ENCODE peak calls at places on chromosomes 3 and 15, in nine cellular contexts. P, F, G, S, X, M, U, N and C are unnamed samples.

GRCh38 chr3:19945405-19946290 is 1.2 kb upstream of the RAB5A start:
- DNase-seq in P (no peak), F (peak), G (no peak), S (peak), X (no peak), M (peak), U (no peak), N (peak), C (no peak)

GRCh38 chr3:61903931-61904657 is 342.7 kb downstream of the PTPRG start:
- DNase-seq in P (no peak), F (no peak), G (peak), S (peak), X (no peak), M (peak), U (no peak), N (peak), C (peak)

GRCh38 chr3:187403768-187404270 is 35.6 kb downstream of the RTP4 start:
- DNase-seq in P (no peak), F (peak), G (no peak), S (peak), X (peak), M (no peak), U (no peak), N (peak), C (peak)

GRCh38 chr15:76994001-76994400 is 925 bp upstream of the PSTPIP1 start:
- DNase-seq in P (no peak), F (peak), G (no peak), S (no peak), X (no peak), M (no peak), U (no peak), N (no peak), C (no peak)

GRCh38 chr3:36679384-36680200 is 84.8 kb downstream of the DCLK3 start:
- DNase-seq in P (no peak), F (peak), G (no peak), S (peak), X (peak), M (no peak), U (no peak), N (peak), C (peak)

GRCh38 chr3:19016846-19017245 is 131.5 kb upstream of the KCNH8 start:
- DNase-seq in P (no peak), F (no peak), G (no peak), S (no peak), X (no peak), M (no peak), U (no peak), N (no peak), C (no peak)

GRCh38 chr3:170357920-170358854 is 672 bp downstream of the SKIL start:
- DNase-seq in P (peak), F (peak), G (peak), S (peak), X (no peak), M (peak), U (peak), N (peak), C (peak)

GRCh38 chr15:40543082-40543481 is 21.8 kb downstream of the CCDC32 start:
- DNase-seq in P (peak), F (no peak), G (no peak), S (no peak), X (no peak), M (no peak), U (no peak), N (no peak), C (no peak)

GRCh38 chr3:30691944-30692343 is 85.5 kb downstream of the TGFBR2 start:
- DNase-seq in P (no peak), F (no peak), G (no peak), S (no peak), X (no peak), M (no peak), U (no peak), N (no peak), C (no peak)

GRCh38 chr3:138468886-138469285 is 34.5 kb downstream of the ESYT3 start:
- DNase-seq in P (no peak), F (no peak), G (no peak), S (no peak), X (no peak), M (no peak), U (no peak), N (peak), C (peak)

GRCh38 chr3:65277788-65278187 is 590.0 kb upstream of the ADAMTS9 start:
- DNase-seq in P (no peak), F (no peak), G (peak), S (no peak), X (no peak), M (no peak), U (no peak), N (no peak), C (no peak)

GRCh38 chr15:69983696-69984265 is 113.9 kb downstream of the TLE3 start:
- DNase-seq in P (no peak), F (peak), G (no peak), S (no peak), X (no peak), M (no peak), U (no peak), N (peak), C (peak)

GRCh38 chr15:48647963-48648362 is 2.5 kb upstream of the FBN1 start:
- DNase-seq in P (no peak), F (peak), G (peak), S (peak), X (no peak), M (no peak), U (no peak), N (no peak), C (no peak)

GRCh38 chr15:22810033-22810734 is 23.7 kb downstream of the NIPA1 start:
- DNase-seq in P (no peak), F (no peak), G (no peak), S (no peak), X (no peak), M (no peak), U (no peak), N (no peak), C (no peak)

GRCh38 chr15:72584006-72584405 is 70.5 kb upstream of the GOLGA6B start:
- DNase-seq in P (no peak), F (no peak), G (no peak), S (peak), X (no peak), M (no peak), U (no peak), N (no peak), C (no peak)

GRCh38 chr15:67433495-67434099 is 87.3 kb upstream of the C15orf61 start:
- DNase-seq in P (peak), F (peak), G (peak), S (peak), X (no peak), M (no peak), U (peak), N (peak), C (peak)

GRCh38 chr3:50358927-50359759 is at the start of gene TMEM115:
- DNase-seq in P (peak), F (peak), G (peak), S (peak), X (peak), M (peak), U (peak), N (peak), C (peak)

GRCh38 chr3:106349191-106349881 is 480.5 kb upstream of the CBLB start:
- DNase-seq in P (no peak), F (no peak), G (no peak), S (peak), X (no peak), M (no peak), U (no peak), N (no peak), C (no peak)

GRCh38 chr3:169327969-169328368 is 335.5 kb downstream of the MECOM start:
- DNase-seq in P (no peak), F (peak), G (no peak), S (no peak), X (no peak), M (no peak), U (no peak), N (no peak), C (no peak)

GRCh38 chr3:12994607-12995388 is 78.4 kb downstream of the IQSEC1 start:
- DNase-seq in P (peak), F (peak), G (peak), S (peak), X (no peak), M (peak), U (peak), N (peak), C (peak)

GRCh38 chr15:34070003-34070402 is 31.0 kb upstream of the AVEN start:
- DNase-seq in P (no peak), F (peak), G (no peak), S (no peak), X (no peak), M (no peak), U (no peak), N (no peak), C (no peak)

GRCh38 chr3:175111036-175111435 is 251.9 kb downstream of the NAALADL2 start:
- DNase-seq in P (no peak), F (no peak), G (no peak), S (peak), X (no peak), M (no peak), U (no peak), N (no peak), C (peak)

GRCh38 chr3:120544361-120544760 is 51.8 kb upstream of the NDUFB4 start:
- DNase-seq in P (no peak), F (no peak), G (no peak), S (no peak), X (no peak), M (no peak), U (no peak), N (no peak), C (no peak)

GRCh38 chr3:177610677-177611654 is 413.7 kb upstream of the TBL1XR1 start:
- DNase-seq in P (peak), F (no peak), G (peak), S (no peak), X (no peak), M (no peak), U (no peak), N (no peak), C (no peak)

GRCh38 chr3:16378920-16379319 is 113.9 kb downstream of the OXNAD1 start:
- DNase-seq in P (no peak), F (no peak), G (no peak), S (no peak), X (no peak), M (no peak), U (no peak), N (peak), C (peak)

GRCh38 chr3:16378415-16378814 is 113.4 kb downstream of the OXNAD1 start:
- DNase-seq in P (no peak), F (no peak), G (no peak), S (no peak), X (no peak), M (no peak), U (no peak), N (no peak), C (no peak)

GRCh38 chr3:16377196-16377595 is 112.2 kb downstream of the OXNAD1 start:
- DNase-seq in P (peak), F (no peak), G (no peak), S (no peak), X (no peak), M (no peak), U (no peak), N (no peak), C (no peak)

GRCh38 chr3:16379838-16380237 is 114.8 kb downstream of the OXNAD1 start:
- DNase-seq in P (no peak), F (no peak), G (no peak), S (no peak), X (no peak), M (no peak), U (no peak), N (no peak), C (no peak)

GRCh38 chr3:16377847-16378302 is 112.9 kb downstream of the OXNAD1 start:
- DNase-seq in P (no peak), F (no peak), G (no peak), S (no peak), X (no peak), M (peak), U (no peak), N (no peak), C (no peak)
- TF ChIP-seq CTCF in P (no peak), F (no peak), G (no peak), S (no peak), X (no peak), M (no peak), U (no peak), N (no peak), C (no peak)

GRCh38 chr3:63969866-63970265 is 53.4 kb downstream of the PSMD6 start:
- DNase-seq in P (no peak), F (no peak), G (no peak), S (no peak), X (no peak), M (no peak), U (no peak), N (no peak), C (no peak)

GRCh38 chr3:63972987-63973386 is 50.3 kb downstream of the PSMD6 start:
- DNase-seq in P (no peak), F (no peak), G (no peak), S (no peak), X (no peak), M (no peak), U (no peak), N (no peak), C (no peak)

GRCh38 chr3:63972196-63972595 is 51.1 kb downstream of the PSMD6 start:
- DNase-seq in P (no peak), F (no peak), G (no peak), S (peak), X (peak), M (no peak), U (no peak), N (no peak), C (peak)

GRCh38 chr3:63968612-63969350 is 54.5 kb downstream of the PSMD6 start:
- DNase-seq in P (peak), F (no peak), G (no peak), S (no peak), X (no peak), M (no peak), U (no peak), N (peak), C (no peak)

DNA sequence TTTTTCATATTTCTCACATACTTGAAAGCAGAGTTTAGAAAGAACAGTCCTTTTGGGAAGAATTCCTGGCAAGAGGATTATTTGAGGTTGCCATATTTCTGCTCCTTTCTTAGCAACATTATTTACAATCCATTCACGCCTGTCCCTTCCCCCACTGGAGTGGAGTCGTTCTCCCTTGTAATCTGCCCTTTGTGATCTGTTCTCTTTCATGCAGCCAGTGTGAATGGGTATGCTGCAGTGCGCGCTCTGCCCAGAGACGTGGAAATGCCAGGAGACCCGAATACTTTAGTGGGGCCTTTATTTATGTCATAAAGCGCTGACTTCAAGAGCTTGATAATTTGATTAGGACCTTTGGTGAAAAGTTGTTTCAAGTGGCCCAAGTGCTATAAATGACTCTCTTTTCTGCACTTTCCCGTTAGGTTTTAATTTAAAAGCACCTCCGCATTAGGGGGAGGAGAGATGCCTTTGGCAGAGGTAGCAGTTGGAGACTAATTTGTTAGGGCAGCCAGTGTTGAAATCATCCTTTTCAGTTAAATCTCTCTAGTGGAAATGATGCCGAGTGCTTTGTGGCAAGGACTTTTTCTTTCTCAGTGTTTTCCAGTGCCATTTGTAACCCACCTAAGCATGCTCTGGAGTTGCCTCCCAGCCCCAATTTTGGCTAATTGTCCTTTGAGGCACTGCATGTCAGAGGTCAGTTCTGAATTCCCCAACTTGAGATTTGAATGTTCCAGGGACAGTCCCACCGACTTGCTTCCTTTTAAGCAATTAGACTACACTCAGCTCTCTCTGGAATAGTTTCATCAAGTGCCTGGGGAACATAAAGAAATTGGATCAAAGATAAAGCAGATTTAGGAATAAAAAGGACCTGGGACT is 52.5 kb downstream of the PSMD6 start:
- DNase-seq in P (no peak), F (no peak), G (peak), S (peak), X (no peak), M (no peak), U (no peak), N (no peak), C (no peak)
- H3K4me3 ChIP-seq in P (no peak), F (no peak), G (no peak), S (no peak), X (no peak), M (no peak), U (no peak), N (no peak), C (no peak)

GRCh38 chr3:9852528-9852927 is 8.7 kb upstream of the RPUSD3 start:
- DNase-seq in P (no peak), F (no peak), G (no peak), S (no peak), X (no peak), M (no peak), U (no peak), N (no peak), C (no peak)
- TF ChIP-seq CTCF in P (no peak), F (peak), G (no peak), S (no peak), X (no peak), M (no peak), U (no peak), N (no peak), C (no peak)

DNA sequence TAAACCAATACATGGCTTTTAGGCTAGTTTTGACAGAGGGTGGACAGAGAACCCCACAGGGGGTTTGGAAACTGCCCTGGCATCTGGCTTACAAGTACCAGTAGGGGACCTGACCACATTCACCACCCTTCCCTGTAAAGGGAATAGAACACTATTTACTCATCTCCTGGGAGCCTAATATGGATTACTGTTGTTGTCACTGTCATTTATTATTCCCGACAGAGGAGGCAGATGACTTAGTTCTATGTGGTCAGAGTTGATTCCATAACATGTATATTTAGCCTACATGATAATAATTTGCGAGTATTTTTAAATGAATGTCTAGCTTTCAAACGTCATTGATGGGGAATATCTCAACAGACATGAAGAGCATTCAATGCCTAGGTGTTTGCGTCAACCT is 15.9 kb downstream of the ZBTB38 start:
- DNase-seq in P (peak), F (no peak), G (no peak), S (no peak), X (no peak), M (no peak), U (no peak), N (no peak), C (no peak)
- H3K4me3 ChIP-seq in P (peak), F (no peak), G (no peak), S (peak), X (no peak), M (peak), U (no peak), N (peak), C (no peak)

DNA sequence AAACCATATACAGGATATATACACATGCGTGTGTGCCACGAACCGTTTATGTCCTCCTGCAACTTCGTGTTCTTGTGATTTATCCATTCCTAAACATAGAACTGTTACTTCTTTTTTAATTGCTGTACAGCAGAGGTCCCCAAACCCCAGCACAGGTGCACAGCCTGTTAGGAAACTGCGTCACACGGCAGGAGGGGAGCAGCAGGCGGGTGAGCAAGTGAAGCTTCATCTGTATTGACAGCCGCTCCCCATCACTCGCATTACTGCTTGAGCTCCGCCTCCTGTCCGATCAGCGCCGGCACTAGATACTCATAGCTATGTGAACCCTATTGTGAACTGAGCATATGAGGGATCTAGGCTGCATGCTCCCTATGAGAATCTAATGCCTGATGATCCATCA is 34.9 kb upstream of the NRROS start:
- DNase-seq in P (no peak), F (no peak), G (no peak), S (no peak), X (no peak), M (no peak), U (no peak), N (no peak), C (no peak)
- TF ChIP-seq CTCF in P (no peak), F (no peak), G (no peak), S (no peak), X (no peak), M (no peak), U (no peak), N (no peak), C (no peak)

GRCh38 chr15:60551147-60551780 is 72.3 kb upstream of the ICE2 start:
- DNase-seq in P (no peak), F (no peak), G (no peak), S (no peak), X (no peak), M (no peak), U (no peak), N (no peak), C (no peak)

GRCh38 chr15:60554494-60554893 is 75.6 kb upstream of the ICE2 start:
- DNase-seq in P (no peak), F (no peak), G (no peak), S (no peak), X (no peak), M (no peak), U (no peak), N (no peak), C (no peak)

GRCh38 chr15:60553163-60553562 is 74.2 kb upstream of the ICE2 start:
- DNase-seq in P (no peak), F (no peak), G (no peak), S (no peak), X (no peak), M (no peak), U (no peak), N (no peak), C (no peak)

GRCh38 chr15:60552224-60552623 is 73.3 kb upstream of the ICE2 start:
- DNase-seq in P (no peak), F (no peak), G (no peak), S (no peak), X (no peak), M (no peak), U (no peak), N (no peak), C (no peak)

GRCh38 chr15:60551781-60552161 is 72.8 kb upstream of the ICE2 start:
- DNase-seq in P (no peak), F (peak), G (no peak), S (no peak), X (no peak), M (no peak), U (no peak), N (peak), C (no peak)
- H3K4me3 ChIP-seq in P (no peak), F (no peak), G (no peak), S (no peak), X (no peak), M (no peak), U (no peak), N (no peak), C (no peak)

GRCh38 chr15:96327155-96327741 is 3.3 kb upstream of the NR2F2 start:
- DNase-seq in P (peak), F (peak), G (peak), S (peak), X (peak), M (no peak), U (no peak), N (peak), C (peak)
- TF ChIP-seq CTCF in P (peak), F (peak), G (peak), S (peak), X (peak), M (peak), U (peak), N (peak), C (peak)

GRCh38 chr3:179661777-179662176 is 8.9 kb downstream of the USP13 start:
- DNase-seq in P (no peak), F (no peak), G (no peak), S (no peak), X (no peak), M (no peak), U (no peak), N (no peak), C (no peak)
- H3K4me3 ChIP-seq in P (no peak), F (no peak), G (no peak), S (no peak), X (no peak), M (no peak), U (no peak), N (no peak), C (no peak)

DNA sequence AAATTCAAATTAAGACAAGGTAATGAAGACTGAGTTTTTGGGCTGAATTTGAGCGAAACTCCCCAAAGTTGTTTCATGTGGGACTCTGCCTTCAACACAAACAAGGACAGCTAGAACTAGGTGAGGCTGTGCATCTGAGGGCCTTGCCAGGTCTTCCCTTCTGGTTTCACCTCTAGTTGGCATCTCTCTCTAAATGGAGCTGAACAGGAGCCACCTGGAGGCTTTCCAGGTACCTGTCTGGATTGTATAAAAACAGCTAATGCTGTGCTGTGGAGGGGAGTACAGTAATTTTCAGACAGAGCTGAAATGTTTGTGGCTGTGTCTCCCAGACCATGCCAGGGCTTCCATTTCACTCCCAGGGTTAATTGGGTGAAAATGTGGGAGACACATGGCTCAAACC is 27.1 kb downstream of the TRIM71 start:
- DNase-seq in P (no peak), F (no peak), G (no peak), S (no peak), X (no peak), M (peak), U (no peak), N (no peak), C (no peak)
- TF ChIP-seq CTCF in P (no peak), F (no peak), G (no peak), S (no peak), X (no peak), M (no peak), U (no peak), N (no peak), C (no peak)